ENCODE peak calls at places on chromosome 9, in five cellular contexts. X is GM23248, R is hepatocyte, W is PC-3, P is HepG2. S is an unnamed sample.

GRCh38 chr9:113477661-113478060 is 14.1 kb downstream of the RGS3 start:
- DNase-seq in X (no peak), R (peak), W (no peak), P (no peak), S (no peak)

GRCh38 chr9:135251996-135252760 is 164.7 kb downstream of the OLFM1 start:
- DNase-seq in X (no peak), R (no peak), W (no peak), P (no peak), S (no peak)

GRCh38 chr9:6761306-6761705 is 3.5 kb downstream of the KDM4C start:
- DNase-seq in X (no peak), R (no peak), W (no peak), P (no peak), S (no peak)

GRCh38 chr9:130858734-130859705 is 24.0 kb downstream of the ABL1 start:
- DNase-seq in X (no peak), R (no peak), W (no peak), P (no peak), S (no peak)

GRCh38 chr9:104765138-104765537 is 1.2 kb downstream of the NIPSNAP3B start:
- DNase-seq in X (no peak), R (no peak), W (no peak), P (no peak), S (no peak)

GRCh38 chr9:135968601-135969000 is 7.4 kb upstream of the UBAC1 start:
- DNase-seq in X (no peak), R (no peak), W (no peak), P (no peak), S (no peak)

GRCh38 chr9:98317134-98317857 is 61.8 kb upstream of the TBC1D2 start:
- DNase-seq in X (peak), R (no peak), W (peak), P (no peak), S (no peak)

GRCh38 chr9:95000821-95001220 is 274.3 kb downstream of the AOPEP start:
- DNase-seq in X (no peak), R (no peak), W (no peak), P (no peak), S (no peak)

GRCh38 chr9:34437006-34437925 is 21.1 kb downstream of the FAM219A start:
- DNase-seq in X (peak), R (peak), W (peak), P (peak), S (peak)

GRCh38 chr9:90070056-90070455 is 465.2 kb downstream of the GADD45G start:
- DNase-seq in X (peak), R (no peak), W (no peak), P (no peak), S (no peak)

GRCh38 chr9:110126986-110127864 is 80.7 kb downstream of the C9orf152 start:
- DNase-seq in X (no peak), R (peak), W (no peak), P (peak), S (no peak)

GRCh38 chr9:17653947-17654346 is 75.1 kb downstream of the SH3GL2 start:
- DNase-seq in X (no peak), R (no peak), W (no peak), P (no peak), S (no peak)

GRCh38 chr9:132748450-132748849 is 78.2 kb downstream of the GTF3C4 start:
- DNase-seq in X (peak), R (no peak), W (no peak), P (no peak), S (no peak)

GRCh38 chr9:95067888-95068287 is 249.6 kb downstream of the FANCC start:
- DNase-seq in X (peak), R (no peak), W (no peak), P (no peak), S (no peak)

GRCh38 chr9:4837768-4838546 is 45.2 kb downstream of the RCL1 start:
- DNase-seq in X (peak), R (no peak), W (peak), P (peak), S (no peak)
- H2AFZ ChIP-seq in X (no peak), R (no peak), W (no peak), P (no peak), S (no peak)

DNA sequence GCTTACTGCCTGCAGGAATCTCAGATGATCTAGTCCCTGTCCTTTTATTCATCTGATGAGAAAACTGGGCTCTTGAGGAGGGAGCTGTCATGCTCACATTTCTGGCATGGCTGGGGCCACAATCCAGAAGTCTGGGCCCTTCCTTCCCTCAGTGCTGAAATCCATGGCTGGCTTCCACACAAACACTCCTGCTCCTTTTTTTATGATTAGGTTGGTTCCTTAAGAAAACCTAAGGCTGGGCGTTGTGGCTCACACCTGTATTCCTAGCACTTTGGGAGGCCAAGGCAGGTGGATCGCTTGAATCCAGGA is 1.3 kb downstream of the ACER2 start:
- DNase-seq in X (no peak), R (no peak), W (no peak), P (no peak), S (no peak)
- H2AFZ ChIP-seq in X (no peak), R (peak), W (peak), P (peak), S (peak)

GRCh38 chr9:129834489-129835127 is 467 bp downstream of the C9orf78 start:
- DNase-seq in X (peak), R (peak), W (peak), P (peak), S (peak)

GRCh38 chr9:129836342-129837007 is 1.2 kb downstream of the USP20 start:
- DNase-seq in X (peak), R (no peak), W (no peak), P (no peak), S (no peak)

GRCh38 chr9:129832957-129833356 is 2.1 kb downstream of the C9orf78 start:
- DNase-seq in X (peak), R (no peak), W (no peak), P (no peak), S (no peak)

GRCh38 chr9:129835128-129835859 is at the start of the genes C9orf78 and USP20:
- DNase-seq in X (peak), R (peak), W (peak), P (peak), S (peak)

GRCh38 chr9:129835860-129836223 is 584 bp downstream of the USP20 start:
- DNase-seq in X (no peak), R (no peak), W (peak), P (no peak), S (no peak)
- H2AFZ ChIP-seq in X (peak), R (peak), W (peak), P (no peak), S (peak)

GRCh38 chr9:100667448-100667847 is 89.6 kb downstream of the CAVIN4 start:
- DNase-seq in X (no peak), R (no peak), W (no peak), P (no peak), S (no peak)

GRCh38 chr9:100668024-100668423 is 90.1 kb downstream of the CAVIN4 start:
- DNase-seq in X (no peak), R (no peak), W (no peak), P (no peak), S (no peak)

GRCh38 chr9:100671811-100672305 is 94.0 kb downstream of the CAVIN4 start:
- DNase-seq in X (no peak), R (no peak), W (no peak), P (no peak), S (no peak)

GRCh38 chr9:100670719-100671118 is 92.8 kb downstream of the CAVIN4 start:
- DNase-seq in X (no peak), R (no peak), W (no peak), P (no peak), S (no peak)

GRCh38 chr9:100669968-100670367 is 92.1 kb downstream of the CAVIN4 start:
- DNase-seq in X (no peak), R (no peak), W (no peak), P (no peak), S (no peak)
- H2AFZ ChIP-seq in X (no peak), R (no peak), W (no peak), P (no peak), S (no peak)

GRCh38 chr9:111969061-111969460 is 72.4 kb downstream of the UGCG start:
- DNase-seq in X (peak), R (no peak), W (no peak), P (no peak), S (no peak)
- H2AFZ ChIP-seq in X (no peak), R (no peak), W (no peak), P (no peak), S (no peak)

GRCh38 chr9:19127881-19128719 is 808 bp upstream of the PLIN2 start:
- DNase-seq in X (peak), R (no peak), W (no peak), P (no peak), S (no peak)

GRCh38 chr9:19119801-19120440 is 7.4 kb downstream of the PLIN2 start:
- DNase-seq in X (no peak), R (no peak), W (no peak), P (no peak), S (no peak)

GRCh38 chr9:19122490-19123042 is 4.7 kb downstream of the PLIN2 start:
- DNase-seq in X (peak), R (no peak), W (no peak), P (no peak), S (no peak)

GRCh38 chr9:19120846-19121245 is 6.4 kb downstream of the PLIN2 start:
- DNase-seq in X (no peak), R (no peak), W (no peak), P (no peak), S (no peak)

DNA sequence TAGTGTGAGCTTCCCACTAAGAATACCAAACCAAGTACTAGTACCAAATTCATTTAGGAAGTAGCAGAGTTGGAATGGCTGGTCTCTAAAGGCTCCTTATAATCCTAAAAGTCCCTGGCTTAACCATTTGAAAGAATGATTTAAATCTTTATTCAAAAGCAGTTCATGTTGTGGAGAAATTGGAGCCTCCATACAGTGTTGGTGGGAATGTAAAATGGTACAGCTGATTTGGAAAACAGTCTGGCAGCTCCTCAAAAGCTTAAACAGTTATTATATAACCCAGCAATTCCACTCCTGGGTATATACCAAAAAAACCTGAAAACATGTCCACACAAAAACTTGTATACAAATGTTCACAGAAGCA is 2.9 kb downstream of the PLIN2 start:
- DNase-seq in X (no peak), R (no peak), W (no peak), P (no peak), S (no peak)
- H2AFZ ChIP-seq in X (no peak), R (no peak), W (no peak), P (no peak), S (no peak)

GRCh38 chr9:101428909-101429308 is 6.7 kb downstream of the ALDOB start:
- DNase-seq in X (no peak), R (no peak), W (no peak), P (no peak), S (no peak)
- H2AFZ ChIP-seq in X (no peak), R (no peak), W (no peak), P (no peak), S (no peak)

GRCh38 chr9:13382595-13382994 is 103.1 kb upstream of the MPDZ start:
- DNase-seq in X (no peak), R (no peak), W (no peak), P (no peak), S (no peak)
- H2AFZ ChIP-seq in X (no peak), R (no peak), W (no peak), P (no peak), S (no peak)

GRCh38 chr9:127967151-127967809 is 13.5 kb downstream of the EEIG1 start:
- DNase-seq in X (no peak), R (no peak), W (no peak), P (no peak), S (no peak)
- H2AFZ ChIP-seq in X (no peak), R (no peak), W (no peak), P (no peak), S (no peak)

S was measured in PC-9.